ENCODE peak calls at places on chromosome 22, in four cellular contexts. K is foreskin fibroblast; W is GM10248; Z is CD4-positive, alpha-beta T cell. F is an unnamed sample.

GRCh38 chr22:49724030-49724892 is 103.4 kb downstream of the BRD1 start:
- DNase-seq in K (no peak), W (no peak), Z (no peak), F (peak; percentile 39)

GRCh38 chr22:46043816-46044717 is 67.1 kb upstream of the WNT7B start:
- DNase-seq in W (no peak), K (peak; percentile 64), Z (no peak), F (no peak)

GRCh38 chr22:31872209-31872608 is 72.1 kb upstream of the YWHAH start:
- DNase-seq in W (no peak), K (no peak), Z (no peak), F (peak; percentile 27)

GRCh38 chr22:28018461-28018927 is 99.4 kb upstream of the PITPNB start:
- DNase-seq in K (no peak), Z (no peak), W (no peak), F (no peak)

GRCh38 chr22:40534379-40535188 is 101.9 kb downstream of the MRTFA start:
- DNase-seq in K (peak; percentile 76), W (no peak), Z (no peak), F (peak; percentile 20)

GRCh38 chr22:44627521-44628139 is 74.4 kb upstream of the PRR5 start:
- DNase-seq in Z (no peak), K (no peak), W (no peak), F (no peak)

GRCh38 chr22:24413271-24413670 is 14.1 kb upstream of the ADORA2A start:
- DNase-seq in K (no peak), Z (no peak), W (no peak), F (no peak)

GRCh38 chr22:28034760-28035401 is 115.8 kb upstream of the PITPNB start:
- DNase-seq in Z (peak; percentile 25), W (no peak), K (peak; percentile 79), F (peak; percentile 38)

GRCh38 chr22:16845881-16846280 is 20.7 kb upstream of the XKR3 start:
- DNase-seq in Z (no peak), K (no peak), W (no peak), F (no peak)

GRCh38 chr22:27686534-27686933 is 115.0 kb downstream of the MN1 start:
- DNase-seq in K (peak; percentile 87), Z (no peak), W (no peak), F (no peak)

GRCh38 chr22:30452861-30453260 is 19.0 kb downstream of the SEC14L3 start:
- DNase-seq in Z (no peak), W (no peak), K (no peak), F (no peak)

GRCh38 chr22:32331918-32332725 is 25.5 kb upstream of the RFPL3 start:
- DNase-seq in K (no peak), W (no peak), Z (no peak), F (no peak)

GRCh38 chr22:23236440-23237139 is 56.3 kb downstream of the BCR start:
- DNase-seq in W (no peak), Z (no peak), K (no peak), F (no peak)

GRCh38 chr22:29224859-29225410 is 19.2 kb downstream of the EMID1 start:
- DNase-seq in K (no peak), Z (no peak), W (no peak), F (no peak)

GRCh38 chr22:49535527-49536125 is 292.0 kb downstream of the BRD1 start:
- DNase-seq in Z (no peak), W (no peak), K (no peak), F (no peak)

GRCh38 chr22:23180893-23181762 is 819 bp downstream of the BCR start:
- DNase-seq in K (no peak), W (no peak), Z (no peak), F (peak; percentile 36)

DNA sequence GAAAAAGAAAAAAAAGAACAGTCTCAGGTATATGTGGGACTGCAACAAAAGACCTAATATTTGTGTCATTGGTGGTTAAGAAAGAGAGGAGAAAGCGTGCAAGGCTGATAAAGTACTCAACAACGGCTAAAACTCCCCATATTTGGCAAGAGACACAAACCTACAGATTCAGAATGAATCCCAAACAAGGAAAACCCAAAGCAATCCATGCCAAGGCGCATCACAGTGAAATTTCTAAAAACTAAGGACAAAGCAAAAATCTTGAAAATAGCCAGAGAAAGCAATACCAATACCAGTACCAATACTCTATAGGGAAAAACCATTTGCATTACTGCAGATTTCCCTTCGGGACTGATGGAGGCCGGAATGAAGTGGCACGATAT is 32.4 kb upstream of the SEPTIN5 start:
- DNase-seq in Z (no peak), W (no peak), K (no peak), F (no peak)
- TF ChIP-seq CTCF in Z (no peak), W (no peak), K (no peak), F (no peak)

GRCh38 chr22:39448205-39449054 is 8.4 kb upstream of the MGAT3 start:
- DNase-seq in Z (no peak), W (no peak), K (no peak), F (no peak)

GRCh38 chr22:39443416-39443815 is 13.4 kb upstream of the MGAT3 start:
- DNase-seq in K (no peak), Z (no peak), W (no peak), F (no peak)

GRCh38 chr22:39444247-39444800 is 12.5 kb upstream of the MGAT3 start:
- DNase-seq in Z (no peak), K (no peak), W (no peak), F (no peak)

GRCh38 chr22:39444937-39445465 is 11.8 kb upstream of the MGAT3 start:
- DNase-seq in Z (no peak), K (no peak), W (no peak), F (no peak)

GRCh38 chr22:39446239-39446721 is 10.5 kb upstream of the MGAT3 start:
- DNase-seq in K (no peak), Z (no peak), W (peak; percentile 74), F (no peak)
- TF ChIP-seq CTCF in K (no peak), Z (no peak), W (peak; percentile 22), F (no peak)

GRCh38 chr22:26615830-26616435 is 1.9 kb downstream of the CRYBB1 start:
- DNase-seq in W (no peak), Z (no peak), K (no peak), F (no peak)
- TF ChIP-seq CTCF in W (no peak), Z (no peak), K (no peak), F (no peak)

DNA sequence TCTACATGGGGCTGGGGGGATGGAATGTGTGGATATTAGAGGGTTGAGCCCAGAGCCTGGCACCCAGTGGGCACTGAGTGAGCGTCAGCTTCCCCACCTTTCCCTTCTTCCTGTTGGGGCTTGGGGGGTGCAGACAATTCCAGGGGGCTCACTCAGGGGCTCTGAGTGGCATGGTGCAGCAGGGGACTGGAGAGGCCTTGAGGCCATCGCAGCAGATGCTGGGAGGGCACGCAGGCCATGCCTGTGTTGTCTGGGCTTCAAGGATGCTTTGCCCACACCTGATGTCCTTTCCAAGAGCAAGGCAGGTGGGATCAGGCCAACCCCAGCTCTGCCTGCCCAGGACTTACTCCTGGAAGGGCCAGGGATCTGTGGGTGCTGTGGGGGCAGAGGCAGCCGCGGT is 11.2 kb upstream of the TTLL12 start:
- DNase-seq in Z (no peak), K (no peak), W (no peak), F (no peak)
- TF ChIP-seq CTCF in Z (no peak), K (no peak), W (no peak), F (no peak)

GRCh38 chr22:19930537-19931486 is 10.8 kb upstream of the COMT start:
- DNase-seq in K (peak; percentile 20), W (no peak), Z (no peak), F (peak; percentile 51)

GRCh38 chr22:19928207-19928606 is 13.4 kb upstream of the COMT start:
- DNase-seq in K (no peak), W (no peak), Z (no peak), F (no peak)

GRCh38 chr22:19931514-19931913 is 10.1 kb upstream of the COMT start:
- DNase-seq in W (no peak), Z (no peak), K (no peak), F (no peak)

GRCh38 chr22:19927696-19928095 is 13.9 kb upstream of the COMT start:
- DNase-seq in K (no peak), W (no peak), Z (no peak), F (no peak)

GRCh38 chr22:19929586-19930302 is 11.8 kb upstream of the COMT start:
- DNase-seq in K (no peak), W (no peak), Z (no peak), F (no peak)
- TF ChIP-seq CTCF in K (no peak), W (no peak), Z (no peak), F (no peak)

DNA sequence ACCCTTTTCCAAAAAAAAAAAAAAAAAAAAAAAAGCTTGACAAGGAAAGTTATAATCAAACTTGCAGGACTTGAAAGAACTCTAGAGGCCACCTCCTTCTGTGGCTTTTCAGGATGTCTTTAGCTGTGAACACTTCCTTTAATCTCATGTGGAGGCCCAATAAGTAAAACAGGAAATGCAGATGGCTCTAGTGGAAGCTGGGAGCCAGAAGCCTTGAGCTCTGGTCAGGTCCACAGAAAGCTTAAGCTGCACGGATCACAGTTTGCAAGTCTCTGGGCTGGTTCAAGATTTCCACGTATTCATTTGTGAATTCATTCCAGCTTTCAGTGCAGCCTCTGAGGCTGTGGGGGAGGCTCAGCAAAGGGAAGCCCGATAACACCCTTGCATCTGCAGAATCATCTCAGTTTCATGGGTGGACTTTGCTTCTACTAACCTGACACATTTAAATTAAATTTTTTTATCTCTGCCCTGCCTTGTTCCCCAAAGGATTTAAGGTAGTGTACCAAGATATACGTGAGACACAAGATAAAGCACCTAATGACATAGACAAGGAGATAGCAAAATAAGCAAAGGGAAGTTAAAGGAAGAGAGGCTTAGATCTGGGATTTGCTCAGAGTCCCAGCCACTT is 65.6 kb downstream of the ISX start:
- DNase-seq in K (no peak), W (no peak), Z (no peak), F (no peak)
- TF ChIP-seq CTCF in K (no peak), W (no peak), Z (no peak), F (no peak)

GRCh38 chr22:41957941-41958556 is 6.1 kb downstream of the SMIM45 start:
- DNase-seq in K (no peak), Z (no peak), W (no peak), F (no peak)
- TF ChIP-seq CTCF in K (no peak), Z (peak; percentile 60), W (no peak), F (peak; percentile 71)

F was measured in activated CD8-positive, alpha-beta T cell treated with anti-CD3 and anti-CD28 coated beads for 36 hours.